ENCODE peak calls at places on chromosomes 7 and 10, in five cellular contexts. L, K, I, H and Y are unnamed samples. For H3K4me1, the result is how much of the 10 kb centered on the place peaks cover.

GRCh38 chr7:140506788-140507464 is 27.6 kb upstream of the MKRN1 start:
- DNase-seq in L (peak), K (no peak), I (no peak), H (peak), Y (no peak)

GRCh38 chr7:41187322-41187721 is 515.6 kb downstream of the INHBA start:
- DNase-seq in L (no peak), K (no peak), I (no peak), H (no peak), Y (no peak)

GRCh38 chr7:24896031-24896433 is 83.9 kb downstream of the OSBPL3 start:
- DNase-seq in L (no peak), K (no peak), I (no peak), H (peak), Y (no peak)

GRCh38 chr10:27724287-27724686 is 21.3 kb downstream of the MKX start:
- DNase-seq in L (no peak), K (no peak), I (no peak), H (no peak), Y (no peak)

GRCh38 chr7:128725524-128725923 is 13.6 kb upstream of the CALU start:
- DNase-seq in L (no peak), K (no peak), I (no peak), H (no peak), Y (no peak)

GRCh38 chr7:27162548-27162848 is 2.8 kb downstream of the HOXA9 start:
- DNase-seq in L (no peak), K (no peak), I (no peak), H (no peak), Y (no peak)

GRCh38 chr7:106570948-106571418 is 90.0 kb downstream of the CCDC71L start:
- DNase-seq in L (no peak), K (no peak), I (no peak), H (no peak), Y (no peak)

GRCh38 chr7:3943265-3943664 is 642.2 kb downstream of the SDK1 start:
- DNase-seq in L (no peak), K (no peak), I (no peak), H (peak), Y (no peak)

GRCh38 chr10:71978476-71978875 is 14.3 kb downstream of the CHST3 start:
- DNase-seq in L (no peak), K (no peak), I (peak), H (no peak), Y (no peak)

GRCh38 chr10:29063806-29064644 is 224.8 kb upstream of the LYZL1 start:
- DNase-seq in L (no peak), K (no peak), I (no peak), H (no peak), Y (no peak)

GRCh38 chr10:87860156-87860795 is 3.1 kb downstream of the KLLN start:
- DNase-seq in L (no peak), K (no peak), I (peak), H (no peak), Y (peak)

GRCh38 chr7:3063016-3063753 is 19.5 kb upstream of the CARD11 start:
- DNase-seq in L (no peak), K (no peak), I (no peak), H (peak), Y (no peak)

GRCh38 chr10:11742009-11742778 is at the start of gene ECHDC3:
- DNase-seq in L (no peak), K (peak), I (peak), H (peak), Y (no peak)

GRCh38 chr10:71606721-71607430 is 112.7 kb downstream of the C10orf105 start:
- DNase-seq in L (no peak), K (no peak), I (no peak), H (no peak), Y (no peak)

GRCh38 chr7:158398750-158399149 is 188.9 kb downstream of the PTPRN2 start:
- DNase-seq in L (no peak), K (no peak), I (no peak), H (no peak), Y (no peak)

GRCh38 chr7:151316896-151317295 is 24.7 kb upstream of the NUB1 start:
- DNase-seq in L (no peak), K (no peak), I (no peak), H (no peak), Y (no peak)

GRCh38 chr7:156932006-156932405 is 17.5 kb upstream of the NOM1 start:
- DNase-seq in L (no peak), K (no peak), I (no peak), H (no peak), Y (no peak)

GRCh38 chr10:80272793-80273522 is 16.5 kb downstream of the MAT1A start:
- DNase-seq in L (no peak), K (no peak), I (no peak), H (no peak), Y (no peak)

GRCh38 chr10:123796736-123797135 is 94.9 kb downstream of the CPXM2 start:
- DNase-seq in L (no peak), K (no peak), I (no peak), H (no peak), Y (no peak)

GRCh38 chr7:131225619-131226101 is 102.0 kb upstream of the MKLN1 start:
- DNase-seq in L (peak), K (peak), I (no peak), H (peak), Y (no peak)

GRCh38 chr7:155862516-155863257 is 50.4 kb upstream of the SHH start:
- DNase-seq in L (peak), K (peak), I (no peak), H (no peak), Y (no peak)

GRCh38 chr7:134327896-134328295 is 11.2 kb upstream of the SLC35B4 start:
- DNase-seq in L (no peak), K (no peak), I (peak), H (peak), Y (peak)

GRCh38 chr10:103695584-103696005 is 159.8 kb downstream of the SH3PXD2A start:
- DNase-seq in L (peak), K (no peak), I (no peak), H (peak), Y (no peak)

GRCh38 chr7:54541941-54542618 is at the start of gene VSTM2A:
- DNase-seq in L (no peak), K (no peak), I (peak), H (no peak), Y (no peak)

GRCh38 chr10:75408512-75408881 is 6.9 kb upstream of the ZNF503 start:
- DNase-seq in L (no peak), K (no peak), I (no peak), H (no peak), Y (no peak)

GRCh38 chr7:6444516-6445269 is 3.1 kb downstream of the DAGLB start:
- DNase-seq in L (no peak), K (no peak), I (no peak), H (no peak), Y (no peak)

GRCh38 chr7:105269397-105269796 is 119.3 kb downstream of the SRPK2 start:
- DNase-seq in L (no peak), K (no peak), I (no peak), H (no peak), Y (peak)

DNA sequence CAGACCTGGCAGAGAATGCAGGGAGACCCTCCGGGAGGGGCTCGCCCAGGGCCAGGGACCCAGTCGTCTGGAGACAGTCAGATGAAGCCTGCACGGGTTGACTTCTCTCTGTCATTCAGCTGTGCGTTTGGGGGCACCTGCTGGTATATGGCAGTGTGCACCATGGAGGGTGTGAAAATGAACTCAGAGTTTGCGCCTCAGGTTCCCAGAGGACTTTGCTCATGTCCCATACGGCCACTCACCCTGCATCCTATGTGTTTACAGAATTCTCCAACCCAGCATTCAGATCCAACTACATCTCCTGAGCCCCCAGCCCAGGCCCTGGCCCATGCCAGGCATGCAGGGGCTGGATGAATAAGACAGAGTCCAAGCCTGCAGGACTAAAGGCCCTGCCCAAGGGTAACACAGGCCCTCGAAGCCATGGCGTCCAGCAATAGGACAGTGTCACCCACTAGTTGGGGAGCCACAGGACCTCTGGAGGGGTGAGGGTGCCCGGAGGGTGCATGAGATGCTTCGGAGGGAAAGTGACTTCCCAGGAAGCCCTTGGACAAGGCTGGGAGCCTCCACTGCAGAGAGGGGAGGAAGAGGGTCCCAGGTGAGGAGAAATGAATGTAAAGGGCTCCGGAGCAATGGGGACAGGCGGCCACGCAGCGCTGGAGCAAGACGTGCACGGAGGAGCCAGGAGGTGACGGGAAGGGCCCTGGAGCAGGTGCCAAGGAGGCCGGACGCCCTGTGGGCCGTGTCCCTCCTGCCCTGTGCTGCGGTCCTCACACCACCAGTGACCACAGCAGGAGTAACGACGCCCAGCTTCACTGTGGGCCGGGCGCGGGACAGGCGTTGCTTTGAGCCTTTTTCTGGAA is 36.3 kb downstream of the CALML3 start:
- DNase-seq in L (peak), K (peak), I (no peak), H (no peak), Y (no peak)
- H3K4me1 ChIP-seq in L (under half), K (under half), I (under half), H (under half), Y (under half)

GRCh38 chr10:127044191-127044590 is 139.0 kb downstream of the DOCK1 start:
- DNase-seq in L (peak), K (no peak), I (no peak), H (peak), Y (no peak)
- TF ChIP-seq POLR2AphosphoS5 in L (no peak), K (no peak), I (no peak), H (no peak), Y (no peak)

DNA sequence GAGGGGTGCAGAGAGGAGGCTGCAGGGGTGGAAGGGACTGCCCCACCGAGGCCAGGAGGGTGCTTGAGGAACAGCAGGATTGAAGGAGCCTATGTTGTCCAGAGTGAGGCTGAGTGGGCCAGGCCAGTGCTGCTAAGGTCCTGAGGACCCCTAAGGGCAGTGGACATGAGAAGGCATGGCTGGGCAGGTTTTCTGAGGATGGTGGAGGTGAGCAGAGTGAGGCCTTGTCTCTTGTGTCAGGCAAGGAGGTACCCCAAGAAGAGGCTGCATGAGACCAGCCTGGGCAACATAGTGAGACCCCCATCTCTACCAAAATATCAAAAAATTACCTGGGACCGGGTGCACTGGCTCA is 5.2 kb downstream of the SH2B2 start:
- DNase-seq in L (no peak), K (no peak), I (no peak), H (no peak), Y (no peak)
- H3K4me3 ChIP-seq in L (no peak), K (no peak), I (no peak), H (no peak), Y (no peak)

GRCh38 chr10:49111320-49111698 is 4.0 kb downstream of the VSTM4 start:
- DNase-seq in L (no peak), K (no peak), I (no peak), H (no peak), Y (no peak)

GRCh38 chr10:49114718-49115014 is 656 bp downstream of the VSTM4 start:
- DNase-seq in L (no peak), K (no peak), I (no peak), H (no peak), Y (no peak)

GRCh38 chr10:49113741-49114141 is 1.6 kb downstream of the VSTM4 start:
- DNase-seq in L (no peak), K (no peak), I (no peak), H (no peak), Y (no peak)

GRCh38 chr10:49112098-49112497 is 3.2 kb downstream of the VSTM4 start:
- DNase-seq in L (no peak), K (no peak), I (no peak), H (no peak), Y (no peak)

DNA sequence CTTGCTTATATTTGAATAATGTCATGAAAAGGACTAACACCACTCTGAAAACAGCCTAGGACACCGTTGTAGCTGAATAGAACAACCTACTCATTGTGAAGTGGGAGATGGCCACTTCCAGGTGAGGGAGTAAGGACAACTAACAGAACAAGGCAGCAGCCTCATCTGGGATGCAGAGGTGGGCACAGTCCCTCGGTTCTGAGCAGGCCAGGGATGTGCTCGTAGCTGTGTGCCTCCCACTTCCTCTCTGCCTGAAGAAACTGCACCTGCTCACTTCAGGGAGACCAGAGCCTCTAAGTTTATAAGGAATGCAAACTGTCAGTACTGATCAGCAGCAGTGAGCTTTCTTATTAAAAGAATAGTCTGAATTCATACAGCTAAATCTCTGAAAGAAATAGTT is 2.5 kb downstream of the VSTM4 start:
- DNase-seq in L (no peak), K (no peak), I (no peak), H (no peak), Y (no peak)
- H3K4me1 ChIP-seq in L (under half), K (under half), I (under half), H (under half), Y (under half)